ENCODE peak calls at places on chromosome 14, in five cellular contexts. J, L, U, F and G are unnamed samples. For H3K4me1, the result is how much of the 10 kb centered on the place peaks cover.

GRCh38 chr14:77838756-77839565 is 39.1 kb downstream of the ADCK1 start:
- DNase-seq in J (no peak), U (no peak), F (no peak), L (no peak), G (no peak)

GRCh38 chr14:69315302-69315701 is 55.3 kb downstream of the GALNT16 start:
- DNase-seq in L (peak), U (peak), J (peak), F (no peak), G (no peak)

GRCh38 chr14:70714055-70714550 is 72.4 kb downstream of the TTC9 start:
- DNase-seq in F (peak), L (peak), U (no peak), J (no peak), G (no peak)

GRCh38 chr14:58787601-58788000 is 149.8 kb downstream of the DACT1 start:
- DNase-seq in U (no peak), F (no peak), J (no peak), L (no peak), G (no peak)

GRCh38 chr14:25001096-25001982 is 48.6 kb downstream of the STXBP6 start:
- DNase-seq in U (no peak), J (no peak), L (no peak), F (no peak), G (no peak)

GRCh38 chr14:85336817-85337216 is 193.1 kb upstream of the FLRT2 start:
- DNase-seq in F (no peak), U (no peak), J (no peak), L (no peak), G (no peak)

GRCh38 chr14:29773990-29774389 is 153.7 kb downstream of the PRKD1 start:
- DNase-seq in F (no peak), J (no peak), U (no peak), L (no peak), G (no peak)

GRCh38 chr14:77579760-77580159 is 36.7 kb downstream of the SPTLC2 start:
- DNase-seq in U (no peak), J (no peak), F (no peak), L (no peak), G (no peak)

GRCh38 chr14:68231832-68232642 is 412.5 kb downstream of the RAD51B start:
- DNase-seq in F (no peak), L (no peak), J (no peak), U (no peak), G (no peak)

GRCh38 chr14:65237023-65237814 is 134.9 kb upstream of the MAX start:
- DNase-seq in L (no peak), F (no peak), U (peak), J (no peak), G (no peak)

GRCh38 chr14:51989293-51990234 is at the start of gene RTRAF:
- DNase-seq in J (peak), F (peak), L (peak), U (peak), G (no peak)
- H3K27ac ChIP-seq in J (peak), F (peak), L (peak), U (peak), G (peak)

DNA sequence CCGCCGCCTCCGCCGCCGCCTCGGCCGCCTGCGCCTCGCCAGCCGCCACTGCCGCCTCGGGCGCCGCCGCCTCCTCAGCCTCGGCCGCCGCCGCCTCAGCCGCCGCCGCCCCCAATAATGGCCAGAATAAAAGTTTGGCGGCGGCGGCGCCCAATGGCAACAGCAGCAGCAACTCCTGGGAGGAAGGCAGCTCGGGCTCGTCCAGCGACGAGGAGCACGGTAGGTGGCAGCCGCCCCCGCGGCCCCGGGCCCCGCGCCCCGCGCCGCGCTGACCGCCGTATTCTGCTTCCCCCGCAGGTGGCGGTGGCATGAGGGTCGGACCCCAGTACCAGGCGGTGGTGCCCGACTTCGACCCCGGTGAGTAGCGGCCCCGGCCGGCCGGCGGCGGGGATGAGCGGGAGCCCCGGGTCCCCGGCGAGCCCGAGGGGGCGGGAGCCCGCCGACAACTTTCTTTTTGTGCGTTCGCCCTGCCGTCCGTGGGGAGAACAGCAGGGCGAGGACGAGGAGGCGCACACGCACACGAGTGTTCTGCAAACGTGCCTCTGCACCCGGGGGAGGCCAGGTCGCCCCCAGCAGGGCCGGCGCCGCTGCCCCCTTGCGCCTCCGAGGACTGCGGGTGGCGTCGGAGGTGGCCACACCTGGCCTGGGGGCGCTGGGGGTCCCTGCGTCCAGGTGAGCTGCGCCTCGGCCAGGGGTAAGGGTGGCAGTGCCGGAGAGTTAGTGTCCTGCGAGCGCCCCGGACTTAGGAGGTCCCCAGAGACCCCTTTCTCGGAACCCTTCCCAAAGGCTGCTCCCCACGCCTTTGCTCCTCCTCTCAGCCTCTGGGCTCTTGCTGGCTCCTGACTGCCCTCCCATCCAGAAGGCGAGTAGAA is 756 bp downstream of the RCOR1 start:
- DNase-seq in L (peak), U (peak), F (peak), J (peak), G (no peak)
- TF ChIP-seq CTCF in L (peak), U (peak), F (peak), J (peak), G (no peak)

GRCh38 chr14:56195219-56195618 is 77.0 kb downstream of the PELI2 start:
- DNase-seq in L (no peak), J (no peak), U (no peak), F (no peak), G (no peak)
- H3K4me1 ChIP-seq in L (under half), J (under half), U (under half), F (under half), G (under half)

GRCh38 chr14:105060751-105061427 is 4.3 kb downstream of the GPR132 start:
- DNase-seq in U (no peak), F (no peak), L (peak), J (no peak), G (peak)
- H3K27ac ChIP-seq in U (no peak), F (no peak), L (peak), J (peak), G (peak)